ENCODE peak calls at places on chromosomes 13 and 19, in ten cellular contexts. C is left colon; N is C1 segment of cervical spinal cord; K is HL-60; G is astrocyte of the spinal cord; F is NCI-H1092 treated with DMSO at 0.1 percent for 48 hours; M is activated naive CD4-positive, alpha-beta T cell; O is cardiac fibroblast; A is RPMI8226; T is cardiac muscle cell. B is an unnamed sample.

GRCh38 chr13:107866666-107867623 is 348.4 kb downstream of the LIG4 start:
- DNase-seq in C (no peak), N (peak), K (no peak), G (peak), F (peak), M (no peak), O (peak), A (peak), T (peak), B (no peak)

GRCh38 chr13:79901336-79901735 is 420.4 kb downstream of the NDFIP2 start:
- DNase-seq in C (no peak), N (no peak), K (peak), G (no peak), F (no peak), M (no peak), O (peak), A (no peak), T (no peak), B (no peak)

GRCh38 chr13:22489771-22490170 is 691.0 kb upstream of the SGCG start:
- DNase-seq in C (no peak), N (no peak), K (no peak), G (no peak), F (no peak), M (no peak), O (no peak), A (no peak), T (no peak), B (no peak)

GRCh38 chr13:113559901-113560644 is 24.5 kb upstream of the TFDP1 start:
- DNase-seq in C (peak), N (no peak), K (no peak), G (no peak), F (no peak), M (no peak), O (no peak), A (no peak), T (no peak), B (no peak)

GRCh38 chr19:49767967-49768581 is 1.3 kb downstream of the AP2A1 start:
- DNase-seq in C (no peak), N (no peak), K (no peak), G (no peak), F (no peak), M (no peak), O (no peak), A (no peak), T (no peak), B (no peak)

GRCh38 chr13:25203256-25203794 is 31.2 kb upstream of the AMER2 start:
- DNase-seq in C (no peak), N (no peak), K (no peak), G (no peak), F (no peak), M (no peak), O (no peak), A (no peak), T (no peak), B (peak)

GRCh38 chr13:99258210-99258860 is at the start of gene GPR18:
- DNase-seq in C (no peak), N (no peak), K (no peak), G (no peak), F (no peak), M (no peak), O (no peak), A (peak), T (no peak), B (peak)

GRCh38 chr13:31172001-31172400 is 10.3 kb upstream of the HSPH1 start:
- DNase-seq in C (no peak), N (no peak), K (no peak), G (no peak), F (no peak), M (no peak), O (peak), A (no peak), T (no peak), B (no peak)

GRCh38 chr13:109715902-109716301 is 70.5 kb downstream of the IRS2 start:
- DNase-seq in C (no peak), N (no peak), K (peak), G (peak), F (no peak), M (no peak), O (peak), A (no peak), T (peak), B (no peak)

GRCh38 chr19:9531933-9532332 is 6.5 kb downstream of the ZNF426 start:
- DNase-seq in C (no peak), N (no peak), K (no peak), G (no peak), F (no peak), M (no peak), O (peak), A (no peak), T (no peak), B (no peak)